ENCODE peak calls at places on chromosomes 3 and 15, in ten cellular contexts. Y is lung; K is MG63; S is memory B cell; Z is T-helper 1 cell; N is omental fat pad; X is IMR-90; H is ovary; C is stimulated activated naive B cell treated with anti-CD40 and anti-IgM and Interleukin-4, amounts not matched to agents 10 μg/mL and 1 μg/mL and 100 μg/mL, for 72 hours; P is AG08395. J is an unnamed sample.

GRCh38 chr3:119586707-119587317 is 7.5 kb downstream of the ADPRH start:
- DNase-seq in Y (no peak), K (no peak), S (no peak), Z (no peak), N (no peak), X (no peak), H (no peak), C (no peak), P (no peak), J (no peak)

GRCh38 chr3:38031022-38031994 is 1.9 kb upstream of the PLCD1 start:
- DNase-seq in Y (peak), K (peak), S (no peak), Z (no peak), N (peak), X (no peak), H (peak), C (no peak), P (peak), J (no peak)

GRCh38 chr3:43584043-43584826 is 37.6 kb downstream of the ANO10 start:
- DNase-seq in Y (no peak), K (no peak), S (no peak), Z (no peak), N (no peak), X (peak), H (no peak), C (no peak), P (peak), J (no peak)

GRCh38 chr3:54733079-54733478 is 194.8 kb downstream of the LRTM1 start:
- DNase-seq in Y (no peak), K (no peak), S (no peak), Z (no peak), N (no peak), X (no peak), H (no peak), C (no peak), P (no peak), J (no peak)

GRCh38 chr3:46693038-46693896 is at the start of gene ALS2CL:
- DNase-seq in Y (peak), K (peak), S (peak), Z (peak), N (peak), X (no peak), H (peak), C (peak), P (peak), J (peak)

GRCh38 chr15:52491460-52491859 is 37.2 kb downstream of the MYO5A start:
- DNase-seq in Y (no peak), K (no peak), S (no peak), Z (no peak), N (no peak), X (no peak), H (no peak), C (no peak), P (peak), J (peak)

GRCh38 chr15:77075528-77075927 is 4.6 kb upstream of the TSPAN3 start:
- DNase-seq in Y (no peak), K (peak), S (no peak), Z (no peak), N (no peak), X (no peak), H (no peak), C (no peak), P (no peak), J (peak)

GRCh38 chr3:32237670-32238026 is 832 bp upstream of the CMTM8 start:
- DNase-seq in Y (no peak), K (no peak), S (peak), Z (no peak), N (no peak), X (no peak), H (no peak), C (no peak), P (no peak), J (no peak)

GRCh38 chr15:90496791-90497190 is 32.9 kb upstream of the CRTC3 start:
- DNase-seq in Y (no peak), K (no peak), S (no peak), Z (no peak), N (no peak), X (peak), H (no peak), C (no peak), P (peak), J (no peak)

GRCh38 chr15:35657679-35658201 is 111.8 kb upstream of the DPH6 start:
- DNase-seq in Y (no peak), K (peak), S (no peak), Z (no peak), N (no peak), X (peak), H (no peak), C (no peak), P (peak), J (no peak)

GRCh38 chr3:55511895-55512585 is 24.9 kb upstream of the WNT5A start:
- DNase-seq in Y (no peak), K (no peak), S (no peak), Z (no peak), N (no peak), X (peak), H (no peak), C (no peak), P (peak), J (no peak)

GRCh38 chr3:13801361-13802214 is 78.3 kb downstream of the WNT7A start:
- DNase-seq in Y (no peak), K (peak), S (no peak), Z (no peak), N (no peak), X (no peak), H (no peak), C (no peak), P (no peak), J (no peak)

GRCh38 chr3:107208100-107208499 is 169.1 kb upstream of the CCDC54 start:
- DNase-seq in Y (no peak), K (peak), S (no peak), Z (no peak), N (no peak), X (peak), H (no peak), C (no peak), P (peak), J (peak)

GRCh38 chr15:70521576-70522322 is 241.6 kb downstream of the UACA start:
- DNase-seq in Y (no peak), K (no peak), S (no peak), Z (no peak), N (no peak), X (no peak), H (no peak), C (no peak), P (no peak), J (no peak)

GRCh38 chr3:7934362-7934761 is 567.3 kb upstream of the LMCD1 start:
- DNase-seq in Y (no peak), K (no peak), S (no peak), Z (no peak), N (no peak), X (no peak), H (no peak), C (no peak), P (no peak), J (no peak)

GRCh38 chr3:149575213-149575961 is 82.4 kb downstream of the WWTR1 start:
- DNase-seq in Y (no peak), K (peak), S (no peak), Z (no peak), N (no peak), X (peak), H (peak), C (no peak), P (peak), J (peak)

GRCh38 chr15:70494861-70495571 is 268.3 kb downstream of the UACA start:
- DNase-seq in Y (no peak), K (peak), S (no peak), Z (no peak), N (no peak), X (peak), H (no peak), C (no peak), P (peak), J (no peak)

GRCh38 chr3:87486115-87486514 is 209.7 kb upstream of the POU1F1 start:
- DNase-seq in Y (no peak), K (no peak), S (no peak), Z (no peak), N (no peak), X (no peak), H (no peak), C (no peak), P (no peak), J (no peak)

GRCh38 chr3:151879037-151879436 is 5.6 kb downstream of the SUCNR1 start:
- DNase-seq in Y (no peak), K (no peak), S (no peak), Z (no peak), N (no peak), X (peak), H (no peak), C (no peak), P (no peak), J (peak)

GRCh38 chr3:42600111-42600957 is at the start of gene NKTR:
- DNase-seq in Y (peak), K (peak), S (peak), Z (peak), N (peak), X (peak), H (peak), C (peak), P (peak), J (peak)

GRCh38 chr3:156638271-156638670 is 36.1 kb upstream of the TIPARP start:
- DNase-seq in Y (no peak), K (no peak), S (no peak), Z (no peak), N (no peak), X (no peak), H (no peak), C (no peak), P (no peak), J (no peak)

J was measured in SK-MEL-5.